ENCODE peak calls at places on chromosomes 3 and 15, in seven cellular contexts. H is left lung; L is activated CD8-positive, alpha-beta memory T cell treated with anti-CD3 and anti-CD28 coated beads, Interleukin-2, amount 10 ng/mL, durations not matched to agents 7 days and 5 days; J is HCT116; C is effector memory CD8-positive, alpha-beta T cell; I is T-helper 17 cell; Q is gastroesophageal sphincter. M is an unnamed sample.

GRCh38 chr15:91921188-91921820 is 67.8 kb downstream of the SLCO3A1 start:
- ATAC-seq in H (peak; percentile 17), L (no peak), J (no peak), C (peak; percentile 73), I (peak; percentile 85), Q (peak; percentile 29), M (no peak)

GRCh38 chr15:90327313-90327712 is 24.8 kb upstream of the ZNF774 start:
- ATAC-seq in H (no peak), L (no peak), J (no peak), C (no peak), I (no peak), Q (no peak), M (no peak)

GRCh38 chr15:99385865-99386264 is 134.6 kb downstream of the LRRC28 start:
- ATAC-seq in H (peak; percentile 96), L (no peak), J (peak; percentile 54), C (no peak), I (no peak), Q (peak; percentile 84), M (no peak)

GRCh38 chr3:182258538-182259177 is 534.6 kb upstream of the ATP11B start:
- ATAC-seq in H (peak; percentile 80), L (no peak), J (peak; percentile 73), C (no peak), I (no peak), Q (no peak), M (peak; percentile 83)

GRCh38 chr3:159977295-159977694 is 11.3 kb upstream of the IL12A start:
- ATAC-seq in H (no peak), L (no peak), J (no peak), C (no peak), I (no peak), Q (no peak), M (no peak)

GRCh38 chr3:127566801-127567200 is 23.7 kb downstream of the TPRA1 start:
- ATAC-seq in H (peak; percentile 35), L (no peak), J (no peak), C (no peak), I (no peak), Q (no peak), M (no peak)

GRCh38 chr15:95326689-95327525 is 1003.6 kb upstream of the NR2F2 start:
- ATAC-seq in H (peak; percentile 42), L (no peak), J (no peak), C (no peak), I (no peak), Q (peak; percentile 72), M (no peak)

GRCh38 chr15:37059051-37059450 is 41.3 kb downstream of the MEIS2 start:
- ATAC-seq in H (peak; percentile 69), L (no peak), J (no peak), C (no peak), I (no peak), Q (peak; percentile 64), M (peak; percentile 22)

M was measured in SK-N-SH treated with all-trans-retinoic acid at 6 μM for 48 hours.